ENCODE peak calls at places on chromosome 11, in ten cellular contexts. K is NCI-H1436; B is NCI-H2029; G is stomach; J is fibroblast of the conjunctiva; P is fibroblast of the aortic adventitia; Z is AG10803; O is activated CD8-positive, alpha-beta memory T cell treated with anti-CD3 and anti-CD28 coated beads for 48 hours; T is hypothalamus; E is bronchial epithelial cell. S is an unnamed sample.

GRCh38 chr11:63769719-63770443 is 1.3 kb upstream of the ZFTA start:
- DNase-seq in J (no peak), G (no peak), T (no peak), K (no peak), Z (no peak), B (no peak), P (no peak), O (no peak), E (no peak), S (no peak)

GRCh38 chr11:35907648-35908431 is 36.0 kb upstream of the LDLRAD3 start:
- DNase-seq in J (peak; percentile 99), P (peak; percentile 51), O (no peak), E (peak; percentile 81), B (no peak), Z (peak; percentile 27), T (no peak), K (no peak), G (no peak), S (peak; percentile 41)

GRCh38 chr11:12704049-12704448 is 29.8 kb downstream of the TEAD1 start:
- DNase-seq in Z (no peak), B (no peak), J (peak; percentile 46), E (peak; percentile 57), G (no peak), P (peak; percentile 64), O (no peak), T (no peak), K (no peak), S (peak; percentile 61)

GRCh38 chr11:121575250-121575962 is 122.6 kb upstream of the SORL1-AS1 start:
- DNase-seq in P (no peak), T (peak; percentile 55), E (no peak), O (no peak), B (no peak), J (no peak), K (no peak), Z (no peak), G (peak; percentile 32), S (peak; percentile 79)

GRCh38 chr11:4932751-4933150 is 8.6 kb upstream of the OR51G1 start:
- DNase-seq in J (no peak), P (no peak), B (peak; percentile 35), K (no peak), Z (no peak), G (no peak), O (no peak), E (no peak), T (no peak), S (no peak)

GRCh38 chr11:85171648-85172257 is 455.4 kb downstream of the DLG2 start:
- DNase-seq in P (no peak), T (no peak), B (no peak), G (no peak), O (no peak), E (no peak), J (no peak), K (no peak), Z (no peak), S (peak; percentile 7)

GRCh38 chr11:73189315-73189714 is 28.8 kb upstream of the P2RY2 start:
- DNase-seq in B (no peak), O (no peak), Z (no peak), K (no peak), P (no peak), J (no peak), T (peak; percentile 14), E (no peak), G (peak; percentile 29), S (no peak)

GRCh38 chr11:36258730-36259360 is 30.4 kb downstream of the COMMD9 start:
- DNase-seq in B (peak; percentile 34), Z (peak; percentile 81), J (peak; percentile 79), O (no peak), T (peak; percentile 61), G (peak; percentile 48), K (peak; percentile 48), P (peak; percentile 78), E (peak; percentile 59), S (peak; percentile 73)

GRCh38 chr11:111944139-111944538 is 7.0 kb downstream of the DIXDC1 start:
- DNase-seq in G (no peak), E (peak; percentile 73), J (peak; percentile 78), K (no peak), B (no peak), O (no peak), Z (peak; percentile 93), T (no peak), P (peak; percentile 82), S (peak; percentile 80)

GRCh38 chr11:70297341-70297740 is 26.9 kb downstream of the PPFIA1 start:
- DNase-seq in K (no peak), G (no peak), B (no peak), Z (peak; percentile 19), O (no peak), J (no peak), T (no peak), P (no peak), E (peak; percentile 25), S (peak; percentile 71)

GRCh38 chr11:3150726-3151125 is 14.4 kb downstream of the OSBPL5 start:
- DNase-seq in G (no peak), K (no peak), Z (no peak), J (no peak), O (no peak), T (no peak), P (no peak), E (no peak), B (no peak), S (no peak)

GRCh38 chr11:128711136-128711535 is 17.3 kb downstream of the FLI1 start:
- DNase-seq in J (no peak), G (no peak), K (no peak), E (peak; percentile 86), T (no peak), Z (peak; percentile 81), O (no peak), P (peak; percentile 83), B (no peak), S (no peak)

GRCh38 chr11:68643576-68643975 is 40.8 kb upstream of the GAL start:
- DNase-seq in Z (no peak), P (no peak), B (no peak), O (no peak), J (peak; percentile 26), E (no peak), G (no peak), T (no peak), K (no peak), S (peak; percentile 44)

GRCh38 chr11:76744186-76745058 is 38.7 kb upstream of the TSKU start:
- DNase-seq in G (no peak), J (no peak), T (no peak), O (no peak), E (no peak), Z (peak; percentile 53), P (no peak), B (no peak), K (no peak), S (peak; percentile 18)

GRCh38 chr11:1670928-1671371 is 26.0 kb upstream of the KRTAP5-6 start:
- DNase-seq in Z (no peak), O (no peak), P (no peak), J (no peak), T (no peak), E (no peak), K (no peak), G (no peak), B (no peak), S (no peak)